ENCODE peak calls at places on chromosomes 6 and 20, in five cellular contexts. One of them, this sample, is unnamed.
A peak's percentile ranks its signal among the peaks of the same experiment; 100 is the strongest.

GRCh38 chr6:125004198-125004597 is 42.0 kb downstream of the RNF217 start:
- DNase-seq in hepatocyte: no peak
- DNase-seq in GM12878: no peak
- DNase-seq in HCT116: no peak
- DNase-seq in cardiac muscle cell: peak; percentile 27
- DNase-seq in this sample: no peak

GRCh38 chr6:40251609-40252008 is 317.3 kb upstream of the MOCS1 start:
- DNase-seq in hepatocyte: no peak
- DNase-seq in GM12878: peak; percentile 63
- DNase-seq in HCT116: no peak
- DNase-seq in cardiac muscle cell: no peak
- DNase-seq in this sample: no peak

GRCh38 chr6:142944126-142945066 is 580 bp downstream of the HIVEP2 start:
- DNase-seq in hepatocyte: peak; percentile 94
- DNase-seq in GM12878: no peak
- DNase-seq in HCT116: peak; percentile 52
- DNase-seq in cardiac muscle cell: peak; percentile 96
- DNase-seq in this sample: peak; percentile 77

GRCh38 chr6:5112065-5112799 is 27.1 kb downstream of the PPP1R3G start:
- DNase-seq in hepatocyte: no peak
- DNase-seq in GM12878: no peak
- DNase-seq in HCT116: peak; percentile 13
- DNase-seq in cardiac muscle cell: peak; percentile 48
- DNase-seq in this sample: no peak

GRCh38 chr6:114108119-114109002 is 137.4 kb upstream of the HDAC2 start:
- DNase-seq in hepatocyte: peak; percentile 85
- DNase-seq in GM12878: no peak
- DNase-seq in HCT116: peak; percentile 64
- DNase-seq in cardiac muscle cell: peak; percentile 76
- DNase-seq in this sample: peak; percentile 43

GRCh38 chr20:41426361-41426900 is 59.8 kb upstream of the EMILIN3 start:
- DNase-seq in hepatocyte: no peak
- DNase-seq in GM12878: no peak
- DNase-seq in HCT116: no peak
- DNase-seq in cardiac muscle cell: no peak
- DNase-seq in this sample: no peak

GRCh38 chr6:491233-491632 is 99.7 kb downstream of the IRF4 start:
- DNase-seq in hepatocyte: no peak
- DNase-seq in GM12878: no peak
- DNase-seq in HCT116: no peak
- DNase-seq in cardiac muscle cell: no peak
- DNase-seq in this sample: no peak

GRCh38 chr20:36548006-36548315 is 6.6 kb downstream of the MYL9 start:
- DNase-seq in hepatocyte: no peak
- DNase-seq in GM12878: no peak
- DNase-seq in HCT116: no peak
- DNase-seq in cardiac muscle cell: no peak
- DNase-seq in this sample: peak; percentile 85

GRCh38 chr6:153312633-153313032 is 181.6 kb upstream of the RGS17 start:
- DNase-seq in hepatocyte: peak; percentile 52
- DNase-seq in GM12878: no peak
- DNase-seq in HCT116: peak; percentile 49
- DNase-seq in cardiac muscle cell: peak; percentile 68
- DNase-seq in this sample: peak; percentile 30

GRCh38 chr6:125804264-125804663 is 13.5 kb downstream of the NCOA7 start:
- DNase-seq in hepatocyte: no peak
- DNase-seq in GM12878: peak; percentile 61
- DNase-seq in HCT116: no peak
- DNase-seq in cardiac muscle cell: no peak
- DNase-seq in this sample: no peak

GRCh38 chr20:59547596-59547995 is 56.7 kb upstream of the PHACTR3 start:
- DNase-seq in hepatocyte: no peak
- DNase-seq in GM12878: no peak
- DNase-seq in HCT116: no peak
- DNase-seq in cardiac muscle cell: no peak
- DNase-seq in this sample: no peak

GRCh38 chr6:119720160-119720559 is 370.6 kb upstream of the MAN1A1 start:
- DNase-seq in hepatocyte: no peak
- DNase-seq in GM12878: no peak
- DNase-seq in HCT116: peak; percentile 32
- DNase-seq in cardiac muscle cell: peak; percentile 9
- DNase-seq in this sample: no peak

GRCh38 chr6:143673638-143674037 is 4.1 kb upstream of the PHACTR2 start:
- DNase-seq in hepatocyte: peak; percentile 89
- DNase-seq in GM12878: no peak
- DNase-seq in HCT116: peak; percentile 68
- DNase-seq in cardiac muscle cell: peak; percentile 55
- DNase-seq in this sample: peak; percentile 21

GRCh38 chr6:44800171-44800671 is 412.7 kb downstream of the CDC5L start:
- DNase-seq in hepatocyte: peak; percentile 80
- DNase-seq in GM12878: no peak
- DNase-seq in HCT116: no peak
- DNase-seq in cardiac muscle cell: peak; percentile 86
- DNase-seq in this sample: no peak

GRCh38 chr6:163419413-163420314 is 5.1 kb downstream of the QKI start:
- DNase-seq in hepatocyte: no peak
- DNase-seq in GM12878: no peak
- DNase-seq in HCT116: no peak
- DNase-seq in cardiac muscle cell: peak; percentile 39
- DNase-seq in this sample: no peak

GRCh38 chr20:56417911-56418310 is 5.9 kb downstream of the CASS4 start:
- DNase-seq in hepatocyte: no peak
- DNase-seq in GM12878: no peak
- DNase-seq in HCT116: no peak
- DNase-seq in cardiac muscle cell: no peak
- DNase-seq in this sample: no peak

GRCh38 chr20:54148947-54149764 is 24.6 kb downstream of the CYP24A1 start:
- DNase-seq in hepatocyte: peak; percentile 80
- DNase-seq in GM12878: no peak
- DNase-seq in HCT116: peak; percentile 93
- DNase-seq in cardiac muscle cell: peak; percentile 7
- DNase-seq in this sample: no peak

GRCh38 chr6:153309666-153310065 is 178.6 kb upstream of the RGS17 start:
- DNase-seq in hepatocyte: no peak
- DNase-seq in GM12878: no peak
- DNase-seq in HCT116: no peak
- DNase-seq in cardiac muscle cell: no peak
- DNase-seq in this sample: no peak

GRCh38 chr20:48703511-48704219 is 124.1 kb downstream of the PREX1 start:
- DNase-seq in hepatocyte: no peak
- DNase-seq in GM12878: no peak
- DNase-seq in HCT116: no peak
- DNase-seq in cardiac muscle cell: no peak
- DNase-seq in this sample: no peak

GRCh38 chr6:3571206-3571815 is 114.5 kb upstream of the SLC22A23 start:
- DNase-seq in hepatocyte: no peak
- DNase-seq in GM12878: no peak
- DNase-seq in HCT116: no peak
- DNase-seq in cardiac muscle cell: peak; percentile 33
- DNase-seq in this sample: no peak

GRCh38 chr6:1125297-1125696 is 186.6 kb upstream of the FOXQ1 start:
- DNase-seq in hepatocyte: no peak
- DNase-seq in GM12878: no peak
- DNase-seq in HCT116: no peak
- DNase-seq in cardiac muscle cell: no peak
- DNase-seq in this sample: no peak

GRCh38 chr6:163883946-163884345 is 469.4 kb downstream of the QKI start:
- DNase-seq in hepatocyte: no peak
- DNase-seq in GM12878: no peak
- DNase-seq in HCT116: no peak
- DNase-seq in cardiac muscle cell: peak; percentile 51
- DNase-seq in this sample: no peak

GRCh38 chr6:160520043-160520904 is 143.8 kb downstream of the LPA start:
- DNase-seq in hepatocyte: peak; percentile 82
- DNase-seq in GM12878: no peak
- DNase-seq in HCT116: no peak
- DNase-seq in cardiac muscle cell: peak; percentile 76
- DNase-seq in this sample: peak; percentile 86

GRCh38 chr6:7761047-7761446 is 35.1 kb downstream of the BMP6 start:
- DNase-seq in hepatocyte: no peak
- DNase-seq in GM12878: no peak
- DNase-seq in HCT116: no peak
- DNase-seq in cardiac muscle cell: peak; percentile 39
- DNase-seq in this sample: no peak
- H3K27me3 ChIP-seq in hepatocyte: no peaks in the 10 kb centered on the region
- H3K27me3 ChIP-seq in GM12878: no peaks in the 10 kb centered on the region
- H3K27me3 ChIP-seq in HCT116: peaks cover 28% of the 10 kb centered on the region
- H3K27me3 ChIP-seq in cardiac muscle cell: no peaks in the 10 kb centered on the region
- H3K27me3 ChIP-seq in this sample: no peaks in the 10 kb centered on the region

DNA sequence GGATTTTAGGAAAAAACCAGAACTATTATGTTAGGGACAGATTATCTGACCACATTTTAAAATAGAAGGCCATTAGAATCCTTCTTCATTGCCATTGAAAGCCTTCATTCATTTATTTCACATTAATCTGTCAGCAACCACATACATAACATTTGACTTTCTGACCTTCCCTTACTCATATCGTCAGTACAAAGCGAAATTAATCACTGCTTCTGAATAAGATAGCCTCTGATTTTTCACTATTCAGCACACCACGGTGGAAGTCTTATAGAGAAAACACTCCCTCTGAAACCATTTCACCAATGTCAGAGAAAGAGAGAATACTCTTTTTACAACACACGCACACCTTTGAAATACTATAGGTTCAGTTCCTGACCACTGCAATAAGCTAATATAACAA is 442.5 kb upstream of the ID4 start:
- DNase-seq in hepatocyte: no peak
- DNase-seq in GM12878: no peak
- DNase-seq in HCT116: no peak
- DNase-seq in cardiac muscle cell: no peak
- DNase-seq in this sample: no peak
- H3K4me3 ChIP-seq in hepatocyte: no peak overlapping the region
- H3K4me3 ChIP-seq in GM12878: no peak overlapping the region
- H3K4me3 ChIP-seq in HCT116: no peak overlapping the region
- H3K4me3 ChIP-seq in cardiac muscle cell: no peak overlapping the region
- H3K4me3 ChIP-seq in this sample: no peak overlapping the region

GRCh38 chr6:11120273-11121005 is 8.9 kb upstream of the ERVFRD-1 start:
- DNase-seq in hepatocyte: no peak
- DNase-seq in GM12878: no peak
- DNase-seq in HCT116: no peak
- DNase-seq in cardiac muscle cell: peak; percentile 35
- DNase-seq in this sample: no peak

GRCh38 chr6:11126876-11127275 is 15.4 kb upstream of the ERVFRD-1 start:
- DNase-seq in hepatocyte: no peak
- DNase-seq in GM12878: no peak
- DNase-seq in HCT116: no peak
- DNase-seq in cardiac muscle cell: no peak
- DNase-seq in this sample: no peak

GRCh38 chr6:11122380-11122779 is 10.9 kb upstream of the ERVFRD-1 start:
- DNase-seq in hepatocyte: no peak
- DNase-seq in GM12878: no peak
- DNase-seq in HCT116: no peak
- DNase-seq in cardiac muscle cell: no peak
- DNase-seq in this sample: no peak

GRCh38 chr6:11123978-11124377 is 12.5 kb upstream of the ERVFRD-1 start:
- DNase-seq in hepatocyte: no peak
- DNase-seq in GM12878: no peak
- DNase-seq in HCT116: no peak
- DNase-seq in cardiac muscle cell: no peak
- DNase-seq in this sample: no peak

DNA sequence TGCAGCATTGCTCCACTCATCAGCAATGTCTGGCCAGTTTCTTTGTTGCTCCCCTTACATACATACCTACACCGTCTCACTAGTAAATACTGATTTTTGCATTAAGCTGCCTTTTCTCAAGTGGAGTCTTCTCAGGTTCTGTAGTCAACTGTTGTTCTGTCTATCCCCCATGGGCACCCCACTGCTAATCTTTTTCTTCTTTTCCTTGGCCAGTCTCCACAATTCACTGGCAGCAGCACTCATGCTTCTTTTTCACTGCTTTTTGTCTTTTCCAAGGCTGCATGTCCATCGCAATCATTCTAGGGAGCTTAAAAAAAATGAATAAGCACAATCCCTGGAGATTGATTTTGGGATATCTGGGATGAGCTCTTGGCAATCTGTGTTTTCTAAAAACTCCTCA is 10.3 kb upstream of the ERVFRD-1 start:
- DNase-seq in hepatocyte: no peak
- DNase-seq in GM12878: no peak
- DNase-seq in HCT116: no peak
- DNase-seq in cardiac muscle cell: peak; percentile 40
- DNase-seq in this sample: no peak
- H3K36me3 ChIP-seq in hepatocyte: no peaks in the 10 kb centered on the region
- H3K36me3 ChIP-seq in GM12878: no peaks in the 10 kb centered on the region
- H3K36me3 ChIP-seq in HCT116: no peaks in the 10 kb centered on the region
- H3K36me3 ChIP-seq in cardiac muscle cell: no peaks in the 10 kb centered on the region
- H3K36me3 ChIP-seq in this sample: no peaks in the 10 kb centered on the region

GRCh38 chr6:35778437-35778836 is 2.0 kb downstream of the CLPSL2 start:
- DNase-seq in hepatocyte: no peak
- DNase-seq in GM12878: no peak
- DNase-seq in HCT116: no peak
- DNase-seq in cardiac muscle cell: no peak
- DNase-seq in this sample: peak; percentile 6
- H3K27me3 ChIP-seq in hepatocyte: peaks cover 3% of the 10 kb centered on the region
- H3K27me3 ChIP-seq in GM12878: no peaks in the 10 kb centered on the region
- H3K27me3 ChIP-seq in HCT116: no peaks in the 10 kb centered on the region
- H3K27me3 ChIP-seq in cardiac muscle cell: peaks cover 20% of the 10 kb centered on the region
- H3K27me3 ChIP-seq in this sample: peaks cover 5% of the 10 kb centered on the region

GRCh38 chr6:28446818-28447511 is 3.7 kb upstream of the ZSCAN23 start:
- DNase-seq in hepatocyte: peak; percentile 40
- DNase-seq in GM12878: no peak
- DNase-seq in HCT116: no peak
- DNase-seq in cardiac muscle cell: peak; percentile 11
- DNase-seq in this sample: peak; percentile 41
- H3K4me3 ChIP-seq in hepatocyte: peak overlapping the region; percentile 37
- H3K4me3 ChIP-seq in GM12878: no peak overlapping the region
- H3K4me3 ChIP-seq in HCT116: no peak overlapping the region
- H3K4me3 ChIP-seq in cardiac muscle cell: peak overlapping the region; percentile 36
- H3K4me3 ChIP-seq in this sample: peak overlapping the region; percentile 76

GRCh38 chr6:52994031-52994788 is 874 bp downstream of the GSTA4 start:
- DNase-seq in hepatocyte: peak; percentile 45
- DNase-seq in GM12878: no peak
- DNase-seq in HCT116: no peak
- DNase-seq in cardiac muscle cell: peak; percentile 55
- DNase-seq in this sample: peak; percentile 37
- H3K36me3 ChIP-seq in hepatocyte: no peaks in the 10 kb centered on the region
- H3K36me3 ChIP-seq in GM12878: no peaks in the 10 kb centered on the region
- H3K36me3 ChIP-seq in HCT116: no peaks in the 10 kb centered on the region
- H3K36me3 ChIP-seq in cardiac muscle cell: no peaks in the 10 kb centered on the region
- H3K36me3 ChIP-seq in this sample: no peaks in the 10 kb centered on the region

GRCh38 chr20:45251884-45252571 is 2.3 kb downstream of the SLPI start:
- DNase-seq in hepatocyte: no peak
- DNase-seq in GM12878: no peak
- DNase-seq in HCT116: no peak
- DNase-seq in cardiac muscle cell: no peak
- DNase-seq in this sample: no peak
- H3K27me3 ChIP-seq in hepatocyte: peaks cover 4% of the 10 kb centered on the region
- H3K27me3 ChIP-seq in GM12878: no peaks in the 10 kb centered on the region
- H3K27me3 ChIP-seq in HCT116: peaks cover 23% of the 10 kb centered on the region
- H3K27me3 ChIP-seq in cardiac muscle cell: peaks cover 9% of the 10 kb centered on the region
- H3K27me3 ChIP-seq in this sample: no peaks in the 10 kb centered on the region